ENCODE peak calls at places on chromosomes 4 and X, in five cellular contexts. I, D, E, B and U are unnamed samples.

GRCh38 chr4:109435635-109436034 is 2.0 kb downstream of the SEC24B start:
- DNase-seq in I (no peak), D (no peak), E (no peak), B (no peak), U (no peak)

GRCh38 chr4:139655116-139655515 is 10.5 kb upstream of the MGST2 start:
- DNase-seq in I (peak; percentile 35), D (peak; percentile 49), E (no peak), B (peak; percentile 43), U (peak; percentile 47)

GRCh38 chr4:4461850-4462249 is 74.9 kb downstream of the NSG1 start:
- DNase-seq in I (no peak), D (peak; percentile 73), E (no peak), B (no peak), U (no peak)

GRCh38 chr4:86579941-86580340 is 14.2 kb upstream of the PTPN13 start:
- DNase-seq in I (no peak), D (no peak), E (no peak), B (no peak), U (no peak)

GRCh38 chrX:128106630-128107029 is 54.4 kb upstream of the ACTRT1 start:
- DNase-seq in I (no peak), D (peak; percentile 6), E (peak; percentile 50), B (peak; percentile 10), U (no peak)

GRCh38 chrX:99938464-99938863 is 471.6 kb downstream of the PCDH19 start:
- DNase-seq in I (no peak), D (no peak), E (no peak), B (no peak), U (no peak)

GRCh38 chrX:126272795-126273497 is 106.9 kb upstream of the DCAF12L2 start:
- DNase-seq in I (no peak), D (no peak), E (peak; percentile 0), B (no peak), U (no peak)

GRCh38 chr4:66178901-66179300 is 508.6 kb upstream of the EPHA5 start:
- DNase-seq in I (no peak), D (no peak), E (peak; percentile 18), B (peak; percentile 69), U (peak; percentile 70)

GRCh38 chr4:134326866-134327265 is 125.3 kb upstream of the PABPC4L start:
- DNase-seq in I (no peak), D (no peak), E (no peak), B (no peak), U (no peak)